ENCODE peak calls at places on chromosome 16, in eight cellular contexts. One of them, this sample, is unnamed.

GRCh38 chr16:85385463-85386331 is 227.4 kb upstream of the GSE1 start:
- DNase-seq in sciatic nerve: peak
- DNase-seq in HT1080: no peak
- DNase-seq in effector CD8-positive, alpha-beta T cell: no peak
- DNase-seq in activated CD4-positive, alpha-beta T cell treated with anti-CD3 and anti-CD28 coated beads, Interleukin-2, amount 10 ng/mL, durations not matched to agents 7 days and 5 days: no peak
- DNase-seq in kidney tubule cell: no peak
- DNase-seq in cardiac fibroblast: no peak
- DNase-seq in breast epithelium: no peak
- DNase-seq in this sample: no peak

GRCh38 chr16:53865492-53865863 is 161.5 kb downstream of the FTO start:
- DNase-seq in effector CD8-positive, alpha-beta T cell: no peak
- DNase-seq in breast epithelium: no peak
- DNase-seq in sciatic nerve: no peak
- DNase-seq in activated CD4-positive, alpha-beta T cell treated with anti-CD3 and anti-CD28 coated beads, Interleukin-2, amount 10 ng/mL, durations not matched to agents 7 days and 5 days: no peak
- DNase-seq in kidney tubule cell: peak
- DNase-seq in cardiac fibroblast: peak
- DNase-seq in HT1080: peak
- DNase-seq in this sample: no peak

GRCh38 chr16:54287018-54287757 is 601 bp upstream of the IRX3 start:
- DNase-seq in kidney tubule cell: no peak
- DNase-seq in effector CD8-positive, alpha-beta T cell: no peak
- DNase-seq in activated CD4-positive, alpha-beta T cell treated with anti-CD3 and anti-CD28 coated beads, Interleukin-2, amount 10 ng/mL, durations not matched to agents 7 days and 5 days: no peak
- DNase-seq in breast epithelium: peak
- DNase-seq in cardiac fibroblast: no peak
- DNase-seq in sciatic nerve: peak
- DNase-seq in HT1080: no peak
- DNase-seq in this sample: no peak

GRCh38 chr16:48321307-48322036 is 63.7 kb downstream of the SIAH1 start:
- DNase-seq in effector CD8-positive, alpha-beta T cell: no peak
- DNase-seq in activated CD4-positive, alpha-beta T cell treated with anti-CD3 and anti-CD28 coated beads, Interleukin-2, amount 10 ng/mL, durations not matched to agents 7 days and 5 days: no peak
- DNase-seq in cardiac fibroblast: peak
- DNase-seq in sciatic nerve: no peak
- DNase-seq in HT1080: no peak
- DNase-seq in kidney tubule cell: peak
- DNase-seq in breast epithelium: no peak
- DNase-seq in this sample: no peak

GRCh38 chr16:74563828-74564263 is 43.1 kb downstream of the GLG1 start:
- DNase-seq in kidney tubule cell: peak
- DNase-seq in cardiac fibroblast: peak
- DNase-seq in effector CD8-positive, alpha-beta T cell: no peak
- DNase-seq in activated CD4-positive, alpha-beta T cell treated with anti-CD3 and anti-CD28 coated beads, Interleukin-2, amount 10 ng/mL, durations not matched to agents 7 days and 5 days: no peak
- DNase-seq in HT1080: peak
- DNase-seq in sciatic nerve: no peak
- DNase-seq in breast epithelium: no peak
- DNase-seq in this sample: no peak

GRCh38 chr16:25143898-25144297 is 32.4 kb downstream of the LCMT1 start:
- DNase-seq in breast epithelium: no peak
- DNase-seq in kidney tubule cell: no peak
- DNase-seq in cardiac fibroblast: no peak
- DNase-seq in effector CD8-positive, alpha-beta T cell: no peak
- DNase-seq in activated CD4-positive, alpha-beta T cell treated with anti-CD3 and anti-CD28 coated beads, Interleukin-2, amount 10 ng/mL, durations not matched to agents 7 days and 5 days: no peak
- DNase-seq in HT1080: no peak
- DNase-seq in sciatic nerve: no peak
- DNase-seq in this sample: no peak

GRCh38 chr16:68445458-68445857 is 2.9 kb downstream of the SMPD3 start:
- DNase-seq in HT1080: peak
- DNase-seq in kidney tubule cell: peak
- DNase-seq in effector CD8-positive, alpha-beta T cell: no peak
- DNase-seq in activated CD4-positive, alpha-beta T cell treated with anti-CD3 and anti-CD28 coated beads, Interleukin-2, amount 10 ng/mL, durations not matched to agents 7 days and 5 days: peak
- DNase-seq in sciatic nerve: no peak
- DNase-seq in breast epithelium: no peak
- DNase-seq in cardiac fibroblast: peak
- DNase-seq in this sample: peak

GRCh38 chr16:11824362-11824761 is 27.0 kb downstream of the RSL1D1 start:
- DNase-seq in sciatic nerve: no peak
- DNase-seq in activated CD4-positive, alpha-beta T cell treated with anti-CD3 and anti-CD28 coated beads, Interleukin-2, amount 10 ng/mL, durations not matched to agents 7 days and 5 days: no peak
- DNase-seq in breast epithelium: no peak
- DNase-seq in cardiac fibroblast: no peak
- DNase-seq in HT1080: no peak
- DNase-seq in kidney tubule cell: no peak
- DNase-seq in effector CD8-positive, alpha-beta T cell: no peak
- DNase-seq in this sample: no peak

GRCh38 chr16:46691720-46692119 is 2.3 kb downstream of the ORC6 start:
- DNase-seq in activated CD4-positive, alpha-beta T cell treated with anti-CD3 and anti-CD28 coated beads, Interleukin-2, amount 10 ng/mL, durations not matched to agents 7 days and 5 days: no peak
- DNase-seq in cardiac fibroblast: peak
- DNase-seq in breast epithelium: no peak
- DNase-seq in HT1080: no peak
- DNase-seq in effector CD8-positive, alpha-beta T cell: no peak
- DNase-seq in kidney tubule cell: peak
- DNase-seq in sciatic nerve: no peak
- DNase-seq in this sample: no peak

GRCh38 chr16:84380405-84380804 is 12.1 kb downstream of the ATP2C2 start:
- DNase-seq in breast epithelium: peak
- DNase-seq in HT1080: no peak
- DNase-seq in cardiac fibroblast: no peak
- DNase-seq in effector CD8-positive, alpha-beta T cell: no peak
- DNase-seq in sciatic nerve: no peak
- DNase-seq in kidney tubule cell: no peak
- DNase-seq in activated CD4-positive, alpha-beta T cell treated with anti-CD3 and anti-CD28 coated beads, Interleukin-2, amount 10 ng/mL, durations not matched to agents 7 days and 5 days: no peak
- DNase-seq in this sample: no peak

GRCh38 chr16:81632392-81633146 is 146.5 kb upstream of the PLCG2 start:
- DNase-seq in activated CD4-positive, alpha-beta T cell treated with anti-CD3 and anti-CD28 coated beads, Interleukin-2, amount 10 ng/mL, durations not matched to agents 7 days and 5 days: peak
- DNase-seq in effector CD8-positive, alpha-beta T cell: peak
- DNase-seq in HT1080: peak
- DNase-seq in kidney tubule cell: peak
- DNase-seq in cardiac fibroblast: peak
- DNase-seq in breast epithelium: no peak
- DNase-seq in sciatic nerve: no peak
- DNase-seq in this sample: no peak

GRCh38 chr16:2857451-2858244 is at the start of gene PRSS22:
- DNase-seq in activated CD4-positive, alpha-beta T cell treated with anti-CD3 and anti-CD28 coated beads, Interleukin-2, amount 10 ng/mL, durations not matched to agents 7 days and 5 days: no peak
- DNase-seq in kidney tubule cell: peak
- DNase-seq in effector CD8-positive, alpha-beta T cell: no peak
- DNase-seq in HT1080: no peak
- DNase-seq in breast epithelium: peak
- DNase-seq in sciatic nerve: peak
- DNase-seq in cardiac fibroblast: no peak
- DNase-seq in this sample: no peak